ENCODE peak calls at places on chromosomes 3 and 15, in five cellular contexts. One of them, this sample, is unnamed.

GRCh38 chr3:160996811-160997210 is 108.3 kb downstream of the B3GALNT1 start:
- DNase-seq in H1: no peak
- DNase-seq in OCI-LY7: no peak
- DNase-seq in H9: no peak
- DNase-seq in GM23338: no peak
- DNase-seq in this sample: no peak

GRCh38 chr3:127694467-127695215 is 21.9 kb downstream of the ABTB1 start:
- DNase-seq in H1: no peak
- DNase-seq in OCI-LY7: peak
- DNase-seq in H9: peak
- DNase-seq in GM23338: peak
- DNase-seq in this sample: peak

GRCh38 chr15:63601727-63602185 is 4.6 kb downstream of the FBXL22 start:
- DNase-seq in H1: no peak
- DNase-seq in OCI-LY7: no peak
- DNase-seq in H9: no peak
- DNase-seq in GM23338: peak
- DNase-seq in this sample: no peak

GRCh38 chr15:90062023-90062728 is 40.1 kb downstream of the IDH2 start:
- DNase-seq in H1: peak
- DNase-seq in OCI-LY7: peak
- DNase-seq in H9: peak
- DNase-seq in GM23338: peak
- DNase-seq in this sample: peak

GRCh38 chr3:3799173-3800075 is at the start of gene LRRN1:
- DNase-seq in H1: peak
- DNase-seq in OCI-LY7: no peak
- DNase-seq in H9: peak
- DNase-seq in GM23338: peak
- DNase-seq in this sample: peak

GRCh38 chr15:78625621-78626280 is 5.0 kb upstream of the CHRNA3 start:
- DNase-seq in H1: no peak
- DNase-seq in OCI-LY7: peak
- DNase-seq in H9: no peak
- DNase-seq in GM23338: no peak
- DNase-seq in this sample: no peak

GRCh38 chr3:41464401-41464800 is 265.1 kb downstream of the CTNNB1 start:
- DNase-seq in H1: no peak
- DNase-seq in OCI-LY7: no peak
- DNase-seq in H9: no peak
- DNase-seq in GM23338: no peak
- DNase-seq in this sample: no peak

GRCh38 chr3:45280227-45280626 is 54.1 kb upstream of the TMEM158 start:
- DNase-seq in H1: no peak
- DNase-seq in OCI-LY7: no peak
- DNase-seq in H9: no peak
- DNase-seq in GM23338: no peak
- DNase-seq in this sample: peak

GRCh38 chr15:68312701-68313204 is 35.2 kb downstream of the FEM1B start:
- DNase-seq in H1: peak
- DNase-seq in OCI-LY7: no peak
- DNase-seq in H9: peak
- DNase-seq in GM23338: no peak
- DNase-seq in this sample: peak

GRCh38 chr3:127151992-127152391 is 40.9 kb upstream of the PRR23E start:
- DNase-seq in H1: no peak
- DNase-seq in OCI-LY7: no peak
- DNase-seq in H9: no peak
- DNase-seq in GM23338: no peak
- DNase-seq in this sample: peak

GRCh38 chr15:80550219-80550909 is 144.7 kb upstream of the ABHD17C start:
- DNase-seq in H1: peak
- DNase-seq in OCI-LY7: no peak
- DNase-seq in H9: no peak
- DNase-seq in GM23338: no peak
- DNase-seq in this sample: peak

GRCh38 chr15:53534105-53534839 is 225.2 kb downstream of the WDR72 start:
- DNase-seq in H1: no peak
- DNase-seq in OCI-LY7: no peak
- DNase-seq in H9: no peak
- DNase-seq in GM23338: no peak
- DNase-seq in this sample: peak

GRCh38 chr15:69578792-69579587 is 126.4 kb downstream of the RPLP1 start:
- DNase-seq in H1: no peak
- DNase-seq in OCI-LY7: no peak
- DNase-seq in H9: no peak
- DNase-seq in GM23338: no peak
- DNase-seq in this sample: peak

GRCh38 chr3:48555231-48555948 is 1.2 kb downstream of the PFKFB4 start:
- DNase-seq in H1: no peak
- DNase-seq in OCI-LY7: no peak
- DNase-seq in H9: no peak
- DNase-seq in GM23338: no peak
- DNase-seq in this sample: no peak

GRCh38 chr3:76096036-76096435 is 310.7 kb upstream of the ZNF717 start:
- DNase-seq in H1: no peak
- DNase-seq in OCI-LY7: no peak
- DNase-seq in H9: no peak
- DNase-seq in GM23338: no peak
- DNase-seq in this sample: no peak

GRCh38 chr15:25680659-25680970 is 182.5 kb downstream of the ATP10A start:
- DNase-seq in H1: no peak
- DNase-seq in OCI-LY7: no peak
- DNase-seq in H9: no peak
- DNase-seq in GM23338: no peak
- DNase-seq in this sample: no peak

GRCh38 chr3:134864644-134865043 is 69.6 kb downstream of the EPHB1 start:
- DNase-seq in H1: no peak
- DNase-seq in OCI-LY7: no peak
- DNase-seq in H9: no peak
- DNase-seq in GM23338: no peak
- DNase-seq in this sample: no peak

GRCh38 chr3:25427155-25428002 is 684 bp upstream of the RARB start:
- DNase-seq in H1: no peak
- DNase-seq in OCI-LY7: no peak
- DNase-seq in H9: no peak
- DNase-seq in GM23338: no peak
- DNase-seq in this sample: peak
- H2AFZ ChIP-seq in H1: peak
- H2AFZ ChIP-seq in OCI-LY7: no peak
- H2AFZ ChIP-seq in H9: peak
- H2AFZ ChIP-seq in GM23338: peak
- H2AFZ ChIP-seq in this sample: peak

GRCh38 chr3:54915976-54916375 is 11.9 kb downstream of the LRTM1 start:
- DNase-seq in H1: no peak
- DNase-seq in OCI-LY7: no peak
- DNase-seq in H9: no peak
- DNase-seq in GM23338: no peak
- DNase-seq in this sample: no peak
- TF ChIP-seq CTCF in H1: no peak
- TF ChIP-seq CTCF in OCI-LY7: no peak
- TF ChIP-seq CTCF in H9: no peak
- TF ChIP-seq CTCF in GM23338: no peak
- TF ChIP-seq CTCF in this sample: no peak

GRCh38 chr3:121477589-121477988 is 68.2 kb downstream of the POLQ start:
- DNase-seq in H1: no peak
- DNase-seq in OCI-LY7: no peak
- DNase-seq in H9: no peak
- DNase-seq in GM23338: no peak
- DNase-seq in this sample: no peak
- H2AFZ ChIP-seq in H1: no peak
- H2AFZ ChIP-seq in OCI-LY7: no peak
- H2AFZ ChIP-seq in H9: no peak
- H2AFZ ChIP-seq in GM23338: no peak
- H2AFZ ChIP-seq in this sample: no peak

GRCh38 chr15:88680241-88680910 is 41.6 kb downstream of the ISG20 start:
- DNase-seq in H1: peak
- DNase-seq in OCI-LY7: no peak
- DNase-seq in H9: no peak
- DNase-seq in GM23338: no peak
- DNase-seq in this sample: no peak
- TF ChIP-seq CTCF in H1: no peak
- TF ChIP-seq CTCF in OCI-LY7: peak
- TF ChIP-seq CTCF in H9: no peak
- TF ChIP-seq CTCF in GM23338: no peak
- TF ChIP-seq CTCF in this sample: no peak

This sample was measured in mammary epithelial cell.